ENCODE peak calls at places on chromosomes 11 and 22, in nine cellular contexts. K, L, Z, H, A, N, P, Y and U are unnamed samples.

GRCh38 chr11:120272303-120272702 is 32.4 kb downstream of the POU2F3 start:
- DNase-seq in K (no peak), L (no peak), Z (no peak), H (no peak), A (no peak), N (no peak), P (peak), Y (no peak), U (no peak)

GRCh38 chr11:65944191-65944590 is 1.1 kb upstream of the TSGA10IP start:
- DNase-seq in K (no peak), L (no peak), Z (no peak), H (no peak), A (no peak), N (no peak), P (no peak), Y (no peak), U (no peak)

GRCh38 chr11:46554205-46555162 is 39.3 kb downstream of the AMBRA1 start:
- DNase-seq in K (no peak), L (no peak), Z (no peak), H (no peak), A (no peak), N (no peak), P (peak), Y (no peak), U (no peak)

GRCh38 chr11:40030867-40031266 is 1428.6 kb downstream of the LRRC4C start:
- DNase-seq in K (no peak), L (no peak), Z (no peak), H (no peak), A (no peak), N (no peak), P (no peak), Y (no peak), U (no peak)

GRCh38 chr11:61963016-61963281 is 4.5 kb downstream of the FTH1 start:
- DNase-seq in K (no peak), L (no peak), Z (no peak), H (no peak), A (no peak), N (peak), P (no peak), Y (no peak), U (peak)

GRCh38 chr22:24440718-24441405 is 13.5 kb downstream of the ADORA2A start:
- DNase-seq in K (no peak), L (no peak), Z (peak), H (no peak), A (no peak), N (peak), P (no peak), Y (peak), U (peak)

GRCh38 chr11:8719260-8720190 is 36.9 kb downstream of the RPL27A start:
- DNase-seq in K (no peak), L (peak), Z (peak), H (no peak), A (no peak), N (no peak), P (peak), Y (no peak), U (peak)

GRCh38 chr11:10075141-10075540 is 218.9 kb downstream of the SBF2 start:
- DNase-seq in K (no peak), L (no peak), Z (no peak), H (no peak), A (no peak), N (no peak), P (no peak), Y (no peak), U (no peak)

GRCh38 chr11:20360650-20361049 is 2.9 kb upstream of the HTATIP2 start:
- DNase-seq in K (no peak), L (no peak), Z (no peak), H (no peak), A (peak), N (no peak), P (peak), Y (no peak), U (no peak)

GRCh38 chr11:8354622-8355417 is 91.1 kb upstream of the LMO1 start:
- DNase-seq in K (no peak), L (no peak), Z (peak), H (peak), A (no peak), N (no peak), P (peak), Y (peak), U (peak)

GRCh38 chr11:34395916-34396555 is 38.2 kb upstream of the ABTB2 start:
- DNase-seq in K (no peak), L (no peak), Z (peak), H (peak), A (no peak), N (no peak), P (no peak), Y (no peak), U (no peak)

GRCh38 chr11:3609416-3610265 is 32.2 kb downstream of the ART5 start:
- DNase-seq in K (peak), L (no peak), Z (no peak), H (peak), A (peak), N (no peak), P (peak), Y (no peak), U (no peak)

GRCh38 chr11:18471995-18472394 is 16.3 kb downstream of the LDHAL6A start:
- DNase-seq in K (no peak), L (no peak), Z (no peak), H (no peak), A (peak), N (no peak), P (no peak), Y (no peak), U (no peak)

GRCh38 chr11:66887531-66887930 is 30.7 kb downstream of the LRFN4 start:
- DNase-seq in K (no peak), L (no peak), Z (no peak), H (no peak), A (no peak), N (no peak), P (peak), Y (no peak), U (peak)

GRCh38 chr11:16809901-16810668 is 71.6 kb downstream of the C11orf58 start:
- DNase-seq in K (no peak), L (peak), Z (peak), H (peak), A (no peak), N (no peak), P (peak), Y (no peak), U (no peak)

GRCh38 chr22:32204211-32204855 is 540 bp downstream of the RFPL2 start:
- DNase-seq in K (no peak), L (no peak), Z (no peak), H (no peak), A (peak), N (peak), P (no peak), Y (no peak), U (no peak)

GRCh38 chr11:120532511-120533196 is 21.1 kb downstream of the GRIK4 start:
- DNase-seq in K (no peak), L (no peak), Z (no peak), H (no peak), A (no peak), N (no peak), P (peak), Y (no peak), U (no peak)

GRCh38 chr11:73359341-73359740 is 16.9 kb upstream of the RELT start:
- DNase-seq in K (no peak), L (peak), Z (no peak), H (no peak), A (no peak), N (no peak), P (peak), Y (no peak), U (peak)

GRCh38 chr11:126113515-126113957 is 50.9 kb upstream of the CDON start:
- DNase-seq in K (no peak), L (peak), Z (no peak), H (peak), A (no peak), N (no peak), P (peak), Y (no peak), U (peak)